ENCODE peak calls at places on chromosomes 13 and 19, in nine cellular contexts. V, O, G, W, C, K, L, Z and D are unnamed samples.

GRCh38 chr19:7799640-7800355 is 30.2 kb upstream of the EVI5L start:
- DNase-seq in V (peak; percentile 59), Z (peak; percentile 76), O (peak; percentile 78), K (peak; percentile 43), G (peak; percentile 67), L (peak; percentile 62), C (peak; percentile 76), W (peak; percentile 51), D (peak; percentile 72)

GRCh38 chr19:35868172-35868822 is at the start of gene APLP1:
- DNase-seq in O (peak; percentile 13), L (peak; percentile 76), W (peak; percentile 50), C (peak; percentile 39), K (peak; percentile 43), G (peak; percentile 96), V (peak; percentile 57), Z (peak; percentile 22), D (peak; percentile 62)

GRCh38 chr13:107367258-107367657 is 799.3 kb upstream of the ARGLU1 start:
- DNase-seq in K (no peak), W (no peak), O (no peak), G (no peak), L (no peak), C (peak; percentile 20), Z (no peak), V (no peak), D (peak; percentile 34)

GRCh38 chr19:45446295-45446694 is 21.5 kb upstream of the FOSB start:
- DNase-seq in V (no peak), G (no peak), L (no peak), W (no peak), K (peak; percentile 30), Z (peak; percentile 73), C (peak; percentile 31), O (no peak), D (peak; percentile 73)

GRCh38 chr13:108915634-108916497 is 286.5 kb downstream of the MYO16 start:
- DNase-seq in C (peak; percentile 91), O (peak; percentile 77), K (peak; percentile 7), Z (no peak), W (peak; percentile 47), V (peak; percentile 92), L (peak; percentile 72), G (peak; percentile 81), D (peak; percentile 91)

GRCh38 chr19:49684251-49684982 is 5.0 kb upstream of the ADM5 start:
- DNase-seq in W (no peak), V (no peak), G (no peak), L (no peak), C (no peak), Z (no peak), O (no peak), K (no peak), D (no peak)

GRCh38 chr13:24176351-24177101 is 16.0 kb downstream of the SPATA13 start:
- DNase-seq in W (no peak), V (no peak), G (no peak), L (no peak), C (no peak), K (no peak), O (no peak), Z (no peak), D (no peak)

GRCh38 chr19:44623080-44623479 is 9.7 kb downstream of the IGSF23 start:
- DNase-seq in L (no peak), O (peak; percentile 63), Z (no peak), V (no peak), K (no peak), C (no peak), G (no peak), W (no peak), D (no peak)

GRCh38 chr19:4359627-4360000 is 16.3 kb downstream of the MPND start:
- DNase-seq in V (no peak), K (no peak), G (no peak), Z (no peak), L (no peak), O (no peak), C (no peak), W (no peak), D (no peak)

GRCh38 chr19:3668331-3669133 is 31.7 kb downstream of the PIP5K1C start:
- DNase-seq in O (peak; percentile 20), V (no peak), C (no peak), K (no peak), W (no peak), Z (no peak), G (no peak), L (no peak), D (no peak)

GRCh38 chr13:99865420-99865930 is 106.1 kb downstream of the ZIC5 start:
- DNase-seq in C (no peak), Z (no peak), O (no peak), K (no peak), G (no peak), L (no peak), V (no peak), W (no peak), D (no peak)

GRCh38 chr13:112792511-112792910 is 102.7 kb downstream of the ATP11A start:
- DNase-seq in W (no peak), K (no peak), L (no peak), Z (no peak), C (no peak), O (no peak), G (no peak), V (no peak), D (no peak)

GRCh38 chr19:2330632-2331284 is 2.3 kb downstream of the SPPL2B start:
- DNase-seq in V (peak; percentile 17), W (no peak), O (no peak), Z (no peak), K (no peak), L (no peak), C (no peak), G (no peak), D (no peak)

GRCh38 chr19:55173717-55174409 is 6.2 kb downstream of the SYT5 start:
- DNase-seq in C (peak; percentile 92), Z (peak; percentile 84), W (no peak), G (no peak), O (peak; percentile 81), K (no peak), V (peak; percentile 74), L (peak; percentile 30), D (no peak)

GRCh38 chr13:33694546-33694945 is 123.4 kb upstream of the RFC3 start:
- DNase-seq in V (no peak), O (no peak), Z (no peak), L (no peak), C (no peak), G (no peak), W (no peak), K (no peak), D (no peak)

GRCh38 chr19:49853852-49854849 is 3.2 kb downstream of the PTOV1 start:
- DNase-seq in L (no peak), G (no peak), O (no peak), K (no peak), W (no peak), V (no peak), Z (no peak), C (no peak), D (no peak)

GRCh38 chr19:35246466-35247096 is 2.2 kb upstream of the LSR start:
- DNase-seq in L (no peak), K (no peak), C (no peak), G (no peak), Z (no peak), O (no peak), W (no peak), V (no peak), D (no peak)

GRCh38 chr13:40897058-40897457 is 107.6 kb downstream of the SLC25A15 start:
- DNase-seq in K (no peak), O (no peak), W (no peak), V (no peak), Z (no peak), G (no peak), L (no peak), C (no peak), D (peak; percentile 40)

GRCh38 chr19:9981406-9982260 is 28.7 kb downstream of the COL5A3 start:
- DNase-seq in L (no peak), Z (no peak), G (no peak), K (no peak), V (no peak), O (no peak), W (no peak), C (no peak), D (no peak)

GRCh38 chr13:99002191-99002710 is 24.4 kb upstream of the DOCK9 start:
- DNase-seq in W (no peak), Z (no peak), V (no peak), G (no peak), C (no peak), L (no peak), O (no peak), K (no peak), D (no peak)

GRCh38 chr19:3471954-3472655 is 8.2 kb downstream of the SMIM24 start:
- DNase-seq in C (no peak), O (no peak), W (no peak), V (no peak), Z (peak; percentile 39), K (no peak), L (peak; percentile 36), G (peak; percentile 4), D (no peak)